ENCODE peak calls at places on chromosomes 3 and 15, in six cellular contexts. S is tibial nerve; I is ELR; L is psoas muscle; M is iPS-NIHi11; B is activated CD4-positive, CD25-positive, alpha-beta regulatory T cell treated with anti-CD3 and anti-CD28 coated beads, Interleukin-2, amount 50 U/mL, for 72 hours. X is an unnamed sample.

GRCh38 chr3:46677096-46677702 is 16.3 kb downstream of the ALS2CL start:
- DNase-seq in S (no peak), I (no peak), L (peak; percentile 80), M (no peak), B (no peak), X (no peak)

GRCh38 chr15:48190932-48191573 is 412 bp upstream of the CTXN2 start:
- DNase-seq in S (peak; percentile 64), I (peak; percentile 61), L (peak; percentile 67), M (peak; percentile 78), B (no peak), X (peak; percentile 97)

GRCh38 chr3:127629462-127630403 is 748 bp downstream of the PODXL2 start:
- DNase-seq in S (no peak), I (no peak), L (no peak), M (no peak), B (no peak), X (no peak)

GRCh38 chr15:84654689-84655453 is 788 bp upstream of the WDR73 start:
- DNase-seq in S (peak; percentile 71), I (peak; percentile 86), L (peak; percentile 89), M (peak; percentile 68), B (peak; percentile 71), X (peak; percentile 65)

GRCh38 chr3:100041328-100041749 is 73.0 kb downstream of the FILIP1L start:
- DNase-seq in S (peak; percentile 36), I (peak; percentile 94), L (no peak), M (no peak), B (no peak), X (no peak)

GRCh38 chr15:69719527-69719926 is 266.9 kb downstream of the RPLP1 start:
- DNase-seq in S (peak; percentile 29), I (peak; percentile 24), L (no peak), M (no peak), B (no peak), X (no peak)

GRCh38 chr3:120682095-120682681 is at the start of gene HGD:
- DNase-seq in S (no peak), I (no peak), L (no peak), M (no peak), B (no peak), X (no peak)

GRCh38 chr15:50911001-50911400 is 2.5 kb downstream of the AP4E1 start:
- DNase-seq in S (no peak), I (no peak), L (no peak), M (no peak), B (no peak), X (no peak)

GRCh38 chr3:8867646-8868045 is 95.6 kb downstream of the RAD18 start:
- DNase-seq in S (no peak), I (no peak), L (no peak), M (no peak), B (no peak), X (no peak)

GRCh38 chr15:70437882-70438331 is 325.5 kb downstream of the UACA start:
- DNase-seq in S (no peak), I (peak; percentile 37), L (no peak), M (no peak), B (no peak), X (no peak)

GRCh38 chr3:148796799-148797198 is 30.8 kb upstream of the CPB1 start:
- DNase-seq in S (no peak), I (no peak), L (no peak), M (no peak), B (no peak), X (no peak)

GRCh38 chr3:123759311-123759710 is 124.8 kb downstream of the MYLK start:
- DNase-seq in S (no peak), I (no peak), L (no peak), M (no peak), B (no peak), X (no peak)

GRCh38 chr3:171614318-171614967 is 154.2 kb upstream of the TNIK start:
- DNase-seq in S (no peak), I (peak; percentile 18), L (peak; percentile 42), M (peak; percentile 78), B (no peak), X (peak; percentile 59)

X was measured in nephron progenitor cell.